ENCODE peak calls at places on chromosomes 2 and 18, in nine cellular contexts. I is AG20443; B is epithelial cell of esophagus; Z is activated CD4-positive, CD25-positive, alpha-beta regulatory T cell treated with anti-CD3 and anti-CD28 coated beads, Interleukin-2, amount 50 U/mL, for 72 hours; G is HTR-8/SVneo; E is body of pancreas; U is fibroblast of lung; F is IMR-90; C is smooth muscle cell of the brain vasculature. D is an unnamed sample.

GRCh38 chr2:121804340-121804739 is 48.9 kb downstream of the TSN start:
- DNase-seq in I (no peak), B (no peak), Z (no peak), G (no peak), E (no peak), U (peak; percentile 5), F (peak; percentile 32), C (no peak), D (peak; percentile 78)

GRCh38 chr2:19711470-19712372 is 190.1 kb downstream of the TTC32 start:
- DNase-seq in I (peak; percentile 93), B (peak; percentile 97), Z (no peak), G (peak; percentile 81), E (peak; percentile 19), U (peak; percentile 93), F (peak; percentile 98), C (peak; percentile 57), D (peak; percentile 2)

GRCh38 chr2:179226203-179226960 is 38.2 kb downstream of the SESTD1 start:
- DNase-seq in I (no peak), B (no peak), Z (no peak), G (no peak), E (peak; percentile 67), U (no peak), F (no peak), C (no peak), D (peak; percentile 20)

GRCh38 chr2:239609162-239609561 is 208.3 kb upstream of the HDAC4 start:
- DNase-seq in I (peak; percentile 7), B (no peak), Z (no peak), G (no peak), E (no peak), U (no peak), F (no peak), C (no peak), D (no peak)

GRCh38 chr18:48622911-48623431 is 84.1 kb downstream of the CTIF start:
- DNase-seq in I (peak; percentile 44), B (peak; percentile 53), Z (no peak), G (no peak), E (no peak), U (no peak), F (peak; percentile 61), C (no peak), D (no peak)

GRCh38 chr2:85920810-85921545 is 32.2 kb upstream of the ST3GAL5 start:
- DNase-seq in I (peak; percentile 40), B (peak; percentile 38), Z (no peak), G (no peak), E (peak; percentile 29), U (no peak), F (peak; percentile 32), C (no peak), D (no peak)

GRCh38 chr2:128315829-128316776 is 2.6 kb downstream of the HS6ST1 start:
- DNase-seq in I (peak; percentile 13), B (no peak), Z (peak; percentile 29), G (no peak), E (no peak), U (peak; percentile 81), F (peak; percentile 76), C (no peak), D (no peak)

GRCh38 chr2:31353121-31353520 is 61.4 kb downstream of the XDH start:
- DNase-seq in I (no peak), B (no peak), Z (no peak), G (no peak), E (no peak), U (no peak), F (peak; percentile 71), C (no peak), D (no peak)

GRCh38 chr2:84946204-84947009 is 24.6 kb upstream of the KCMF1 start:
- DNase-seq in I (peak; percentile 78), B (peak; percentile 98), Z (peak; percentile 58), G (peak; percentile 77), E (no peak), U (no peak), F (peak; percentile 91), C (no peak), D (no peak)

GRCh38 chr2:191386938-191387536 is 141.8 kb downstream of the MYO1B start:
- DNase-seq in I (peak; percentile 61), B (peak; percentile 70), Z (no peak), G (peak; percentile 35), E (no peak), U (peak; percentile 65), F (peak; percentile 89), C (no peak), D (no peak)

GRCh38 chr2:137937778-137938177 is 26.5 kb upstream of the HNMT start:
- DNase-seq in I (no peak), B (no peak), Z (no peak), G (no peak), E (no peak), U (no peak), F (no peak), C (no peak), D (no peak)

GRCh38 chr18:50372743-50373142 is 2.1 kb upstream of the SKA1 start:
- DNase-seq in I (no peak), B (no peak), Z (no peak), G (no peak), E (no peak), U (no peak), F (no peak), C (no peak), D (no peak)

GRCh38 chr2:218323526-218324472 is 31.5 kb upstream of the TMBIM1 start:
- DNase-seq in I (peak; percentile 37), B (peak; percentile 52), Z (no peak), G (peak; percentile 83), E (peak; percentile 70), U (peak; percentile 37), F (peak; percentile 60), C (no peak), D (no peak)

GRCh38 chr2:28270456-28271146 is 122.1 kb upstream of the FOSL2 start:
- DNase-seq in I (no peak), B (no peak), Z (no peak), G (no peak), E (no peak), U (no peak), F (no peak), C (no peak), D (no peak)

GRCh38 chr2:237438082-237438925 is 24.3 kb upstream of the COL6A3 start:
- DNase-seq in I (no peak), B (peak; percentile 55), Z (no peak), G (no peak), E (peak; percentile 81), U (no peak), F (no peak), C (no peak), D (no peak)

GRCh38 chr2:211930331-211930730 is 608.3 kb downstream of the ERBB4 start:
- DNase-seq in I (no peak), B (no peak), Z (no peak), G (no peak), E (no peak), U (no peak), F (no peak), C (no peak), D (no peak)

GRCh38 chr2:153068915-153069314 is 350.5 kb downstream of the ARL6IP6 start:
- DNase-seq in I (no peak), B (no peak), Z (no peak), G (no peak), E (no peak), U (no peak), F (no peak), C (no peak), D (no peak)

GRCh38 chr18:8462651-8463185 is 146.5 kb upstream of the RAB12 start:
- DNase-seq in I (no peak), B (no peak), Z (no peak), G (no peak), E (no peak), U (no peak), F (no peak), C (no peak), D (no peak)

GRCh38 chr18:24503182-24503581 is 42.7 kb downstream of the HRH4 start:
- DNase-seq in I (no peak), B (no peak), Z (no peak), G (no peak), E (no peak), U (no peak), F (no peak), C (no peak), D (no peak)

GRCh38 chr2:26579025-26579722 is 62.0 kb downstream of the CIB4 start:
- DNase-seq in I (no peak), B (no peak), Z (no peak), G (no peak), E (no peak), U (no peak), F (no peak), C (no peak), D (no peak)

GRCh38 chr2:28981016-28981441 is at the start of gene TOGARAM2:
- DNase-seq in I (peak; percentile 71), B (no peak), Z (no peak), G (no peak), E (peak; percentile 55), U (no peak), F (peak; percentile 51), C (peak; percentile 20), D (no peak)

GRCh38 chr2:110101280-110101844 is 14.3 kb downstream of the MALL start:
- DNase-seq in I (peak; percentile 93), B (peak; percentile 100), Z (no peak), G (peak; percentile 84), E (peak; percentile 92), U (peak; percentile 100), F (peak; percentile 100), C (peak; percentile 99), D (peak; percentile 87)

GRCh38 chr18:6058941-6059340 is 163.6 kb upstream of the TMEM200C start:
- DNase-seq in I (peak; percentile 55), B (no peak), Z (no peak), G (no peak), E (no peak), U (peak; percentile 25), F (peak; percentile 84), C (no peak), D (peak; percentile 46)

GRCh38 chr2:106065268-106065982 is 128.7 kb downstream of the UXS1 start:
- DNase-seq in I (no peak), B (no peak), Z (no peak), G (no peak), E (peak; percentile 5), U (no peak), F (no peak), C (no peak), D (no peak)